ENCODE peak calls at places on chromosomes 11 and 22, in seven cellular contexts. L, M, X, B, Y, W and F are unnamed samples.

GRCh38 chr11:65872555-65873279 is at the start of gene EFEMP2:
- DNase-seq in L (no peak), M (no peak), X (no peak), B (no peak), Y (peak), W (no peak), F (no peak)

GRCh38 chr11:36361901-36362391 is 65.9 kb downstream of the PRR5L start:
- DNase-seq in L (no peak), M (no peak), X (no peak), B (peak), Y (no peak), W (no peak), F (no peak)

GRCh38 chr11:92376146-92376599 is 151.6 kb downstream of the FAT3 start:
- DNase-seq in L (no peak), M (no peak), X (no peak), B (no peak), Y (no peak), W (no peak), F (no peak)

GRCh38 chr22:20291249-20291586 is 23.1 kb upstream of the RTN4R start:
- DNase-seq in L (no peak), M (no peak), X (no peak), B (no peak), Y (no peak), W (no peak), F (no peak)

GRCh38 chr22:25818541-25818940 is 76.6 kb downstream of the MYO18B start:
- DNase-seq in L (no peak), M (no peak), X (no peak), B (no peak), Y (no peak), W (no peak), F (no peak)

GRCh38 chr11:8090756-8091155 is 9.7 kb downstream of the TUB start:
- DNase-seq in L (no peak), M (peak), X (peak), B (peak), Y (peak), W (no peak), F (no peak)

GRCh38 chr22:28231423-28231822 is 312.4 kb upstream of the PITPNB start:
- DNase-seq in L (no peak), M (peak), X (no peak), B (no peak), Y (no peak), W (no peak), F (no peak)

GRCh38 chr11:1078191-1078601 is 3.5 kb downstream of the MUC2 start:
- DNase-seq in L (no peak), M (no peak), X (no peak), B (no peak), Y (no peak), W (no peak), F (no peak)

GRCh38 chr11:7351228-7351627 is 99.5 kb downstream of the SYT9 start:
- DNase-seq in L (no peak), M (no peak), X (no peak), B (no peak), Y (no peak), W (no peak), F (no peak)

GRCh38 chr11:3089236-3090061 is 32.2 kb upstream of the CARS1 start:
- DNase-seq in L (peak), M (no peak), X (no peak), B (no peak), Y (no peak), W (no peak), F (no peak)

GRCh38 chr22:28547132-28547842 is 132.4 kb downstream of the TTC28 start:
- DNase-seq in L (no peak), M (no peak), X (no peak), B (no peak), Y (no peak), W (no peak), F (no peak)

GRCh38 chr11:128913806-128914205 is 22.6 kb downstream of the KCNJ5 start:
- DNase-seq in L (no peak), M (no peak), X (no peak), B (no peak), Y (no peak), W (no peak), F (no peak)

GRCh38 chr11:17267576-17267975 is 9.0 kb upstream of the NUCB2 start:
- DNase-seq in L (no peak), M (no peak), X (no peak), B (no peak), Y (no peak), W (no peak), F (no peak)

GRCh38 chr22:47177334-47177815 is 414.9 kb downstream of the TBC1D22A start:
- DNase-seq in L (no peak), M (no peak), X (no peak), B (no peak), Y (no peak), W (no peak), F (no peak)

GRCh38 chr11:67418476-67419281 is 3.2 kb downstream of the CARNS1 start:
- DNase-seq in L (no peak), M (no peak), X (no peak), B (no peak), Y (no peak), W (no peak), F (no peak)

GRCh38 chr22:21707677-21708076 is 27.9 kb downstream of the YPEL1 start:
- DNase-seq in L (no peak), M (no peak), X (peak), B (no peak), Y (peak), W (no peak), F (no peak)

GRCh38 chr11:116215471-116216113 is 557.2 kb downstream of the BUD13 start:
- DNase-seq in L (no peak), M (no peak), X (no peak), B (no peak), Y (no peak), W (no peak), F (no peak)

GRCh38 chr22:34414467-34415440 is 494.5 kb upstream of the LARGE1 start:
- DNase-seq in L (peak), M (peak), X (peak), B (peak), Y (peak), W (peak), F (peak)

GRCh38 chr11:74001822-74002286 is 7.0 kb downstream of the UCP3 start:
- DNase-seq in L (no peak), M (no peak), X (no peak), B (no peak), Y (no peak), W (no peak), F (no peak)

GRCh38 chr11:117841582-117842031 is 17.1 kb upstream of the FXYD2 start:
- DNase-seq in L (no peak), M (no peak), X (no peak), B (no peak), Y (no peak), W (no peak), F (no peak)

GRCh38 chr11:33832676-33833075 is 58.4 kb upstream of the FBXO3 start:
- DNase-seq in L (no peak), M (no peak), X (no peak), B (no peak), Y (no peak), W (no peak), F (no peak)

GRCh38 chr11:123822022-123822421 is 15.9 kb upstream of the OR6M1 start:
- DNase-seq in L (no peak), M (no peak), X (no peak), B (no peak), Y (no peak), W (no peak), F (no peak)

GRCh38 chr11:120257346-120257745 is 17.4 kb downstream of the POU2F3 start:
- DNase-seq in L (no peak), M (no peak), X (no peak), B (no peak), Y (no peak), W (no peak), F (no peak)

GRCh38 chr11:59263225-59263894 is 50.6 kb upstream of the MPEG1 start:
- DNase-seq in L (no peak), M (peak), X (no peak), B (no peak), Y (no peak), W (no peak), F (no peak)

GRCh38 chr11:99535819-99536218 is 515.1 kb downstream of the CNTN5 start:
- DNase-seq in L (no peak), M (no peak), X (no peak), B (no peak), Y (no peak), W (no peak), F (no peak)
- TF ChIP-seq TAF1 in L (no peak), M (no peak), X (no peak), B (no peak), Y (no peak), W (no peak), F (no peak)

DNA sequence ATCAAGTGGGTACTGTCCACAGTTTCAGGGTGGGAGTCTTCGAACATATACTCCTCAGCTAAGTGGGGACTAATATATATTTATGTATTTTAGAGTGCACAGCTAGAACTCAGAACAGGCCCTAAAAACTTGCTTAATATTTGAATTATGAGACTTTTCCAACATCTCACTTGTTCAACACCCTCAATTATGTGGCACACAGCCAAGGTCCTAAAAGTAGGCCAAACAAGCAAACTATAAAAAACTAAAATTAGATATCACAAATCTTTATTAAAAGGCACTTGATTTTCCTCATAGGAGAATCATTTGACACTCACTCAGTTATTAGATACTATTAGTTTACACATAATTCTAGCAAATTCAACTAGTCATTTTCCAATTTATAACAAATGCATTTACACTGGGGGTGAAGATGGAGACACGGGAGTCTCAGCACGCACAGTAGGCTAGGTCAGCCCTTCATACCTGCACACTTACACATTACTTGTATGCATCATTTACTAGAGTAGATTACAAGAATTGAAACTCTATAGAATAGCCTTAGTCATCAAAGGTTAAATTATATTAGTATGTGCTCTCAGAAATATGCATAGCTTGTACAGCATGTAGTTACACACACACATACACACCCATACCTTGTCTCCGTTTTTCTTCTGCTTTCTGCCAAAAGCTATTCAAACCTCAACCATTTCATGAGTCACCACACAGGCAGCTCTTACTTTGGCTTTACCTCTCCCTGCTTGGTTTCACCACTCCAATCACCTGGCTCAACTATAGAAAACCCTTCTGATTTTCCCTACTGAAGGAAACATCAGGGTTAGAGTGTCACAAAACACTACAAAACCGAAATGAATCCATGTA is 171.5 kb downstream of the SBF2 start:
- DNase-seq in L (no peak), M (no peak), X (no peak), B (no peak), Y (no peak), W (no peak), F (no peak)
- TF ChIP-seq TAF1 in L (no peak), M (no peak), X (no peak), B (no peak), Y (no peak), W (no peak), F (no peak)

GRCh38 chr11:106187860-106188456 is 110.5 kb downstream of the AASDHPPT start:
- DNase-seq in L (no peak), M (no peak), X (no peak), B (no peak), Y (no peak), W (no peak), F (no peak)
- TF ChIP-seq TAF1 in L (no peak), M (no peak), X (no peak), B (no peak), Y (no peak), W (no peak), F (no peak)

GRCh38 chr11:69272055-69272454 is 21.9 kb upstream of the MYEOV start:
- DNase-seq in L (no peak), M (no peak), X (no peak), B (no peak), Y (no peak), W (no peak), F (no peak)
- TF ChIP-seq TAF1 in L (no peak), M (no peak), X (no peak), B (no peak), Y (no peak), W (no peak), F (no peak)

GRCh38 chr11:75562048-75562835 is at the start of gene SERPINH1:
- DNase-seq in L (peak), M (peak), X (peak), B (no peak), Y (peak), W (peak), F (peak)
- TF ChIP-seq TAF1 in L (peak), M (peak), X (peak), B (peak), Y (peak), W (peak), F (peak)

GRCh38 chr11:70110538-70111055 is 32.5 kb downstream of the ANO1 start:
- DNase-seq in L (no peak), M (no peak), X (no peak), B (no peak), Y (no peak), W (no peak), F (no peak)

GRCh38 chr11:70112017-70112434 is 33.9 kb downstream of the ANO1 start:
- DNase-seq in L (no peak), M (no peak), X (no peak), B (no peak), Y (no peak), W (no peak), F (no peak)

GRCh38 chr11:70109006-70109405 is 30.9 kb downstream of the ANO1 start:
- DNase-seq in L (no peak), M (no peak), X (no peak), B (no peak), Y (no peak), W (no peak), F (no peak)

GRCh38 chr11:70109903-70110302 is 31.8 kb downstream of the ANO1 start:
- DNase-seq in L (no peak), M (no peak), X (no peak), B (no peak), Y (no peak), W (no peak), F (no peak)

GRCh38 chr11:70111269-70112016 is 33.3 kb downstream of the ANO1 start:
- DNase-seq in L (no peak), M (peak), X (peak), B (no peak), Y (no peak), W (no peak), F (no peak)
- TF ChIP-seq TAF1 in L (no peak), M (no peak), X (no peak), B (no peak), Y (no peak), W (no peak), F (no peak)

GRCh38 chr11:122436188-122436555 is 219.3 kb upstream of the UBASH3B start:
- DNase-seq in L (no peak), M (no peak), X (no peak), B (no peak), Y (no peak), W (no peak), F (no peak)

GRCh38 chr11:122435540-122436187 is 219.9 kb upstream of the UBASH3B start:
- DNase-seq in L (no peak), M (no peak), X (no peak), B (no peak), Y (no peak), W (no peak), F (no peak)

GRCh38 chr11:122441702-122442092 is 213.8 kb upstream of the UBASH3B start:
- DNase-seq in L (no peak), M (no peak), X (no peak), B (no peak), Y (no peak), W (no peak), F (no peak)

GRCh38 chr11:122439911-122440782 is 215.4 kb upstream of the UBASH3B start:
- DNase-seq in L (no peak), M (peak), X (no peak), B (no peak), Y (peak), W (no peak), F (no peak)

GRCh38 chr11:122440783-122441701 is 214.5 kb upstream of the UBASH3B start:
- DNase-seq in L (no peak), M (no peak), X (no peak), B (no peak), Y (peak), W (no peak), F (no peak)
- TF ChIP-seq TAF1 in L (no peak), M (no peak), X (no peak), B (peak), Y (no peak), W (no peak), F (no peak)

GRCh38 chr11:70650075-70650909 is 252.0 kb downstream of the CTTN start:
- DNase-seq in L (peak), M (peak), X (peak), B (no peak), Y (no peak), W (no peak), F (no peak)
- TF ChIP-seq TAF1 in L (no peak), M (peak), X (no peak), B (no peak), Y (no peak), W (no peak), F (no peak)